ENCODE peak calls at places on chromosome 10, in five cellular contexts. A, I, G, P and U are unnamed samples.

GRCh38 chr10:4141471-4141870 is 356.5 kb upstream of the KLF6 start:
- DNase-seq in A (peak), I (peak), G (no peak), P (no peak), U (peak)

GRCh38 chr10:102602272-102603045 is 41.8 kb upstream of the TRIM8 start:
- DNase-seq in A (peak), I (no peak), G (no peak), P (no peak), U (no peak)

GRCh38 chr10:6504296-6504695 is 75.8 kb downstream of the PRKCQ start:
- DNase-seq in A (no peak), I (peak), G (no peak), P (no peak), U (no peak)

GRCh38 chr10:71351628-71352319 is 32.7 kb downstream of the SLC29A3 start:
- DNase-seq in A (no peak), I (no peak), G (no peak), P (peak), U (no peak)

GRCh38 chr10:117796394-117796793 is 250.3 kb downstream of the RAB11FIP2 start:
- DNase-seq in A (no peak), I (no peak), G (no peak), P (no peak), U (no peak)

GRCh38 chr10:30579554-30579953 is 50.0 kb downstream of the LYZL2 start:
- DNase-seq in A (no peak), I (no peak), G (no peak), P (no peak), U (no peak)

GRCh38 chr10:87817291-87817872 is 644 bp downstream of the ATAD1 start:
- DNase-seq in A (peak), I (no peak), G (no peak), P (no peak), U (no peak)

GRCh38 chr10:133411523-133412380 is 12.7 kb downstream of the SPRN start:
- DNase-seq in A (no peak), I (no peak), G (no peak), P (no peak), U (no peak)

GRCh38 chr10:18211862-18212261 is 71.6 kb downstream of the CACNB2 start:
- DNase-seq in A (no peak), I (no peak), G (no peak), P (no peak), U (no peak)

GRCh38 chr10:62082729-62083412 is 181.4 kb downstream of the ARID5B start:
- DNase-seq in A (peak), I (no peak), G (no peak), P (no peak), U (peak)

GRCh38 chr10:7260412-7260900 is 150.4 kb downstream of the SFMBT2 start:
- DNase-seq in A (peak), I (peak), G (no peak), P (no peak), U (peak)

GRCh38 chr10:119206603-119207366 is 586 bp upstream of the GRK5 start:
- DNase-seq in A (peak), I (peak), G (peak), P (no peak), U (peak)

GRCh38 chr10:30765022-30765610 is 135.6 kb upstream of the LYZL2 start:
- DNase-seq in A (no peak), I (no peak), G (no peak), P (no peak), U (no peak)

GRCh38 chr10:124579003-124579384 is 117.4 kb downstream of the LHPP start:
- DNase-seq in A (peak), I (no peak), G (no peak), P (no peak), U (no peak)

GRCh38 chr10:129758591-129759021 is 205.5 kb downstream of the EBF3 start:
- DNase-seq in A (no peak), I (no peak), G (no peak), P (no peak), U (no peak)

GRCh38 chr10:5975641-5976473 is 1.5 kb downstream of the IL15RA start:
- DNase-seq in A (peak), I (peak), G (no peak), P (no peak), U (no peak)

GRCh38 chr10:98404571-98405396 is 10.2 kb downstream of the PYROXD2 start:
- DNase-seq in A (peak), I (peak), G (no peak), P (no peak), U (no peak)

GRCh38 chr10:19816420-19817250 is at the start of gene PLXDC2:
- DNase-seq in A (peak), I (peak), G (peak), P (no peak), U (no peak)

GRCh38 chr10:117007080-117007479 is 2.1 kb upstream of the SHTN1 start:
- DNase-seq in A (peak), I (peak), G (no peak), P (no peak), U (peak)

GRCh38 chr10:96663794-96664193 is 56.5 kb downstream of the PIK3AP1 start:
- DNase-seq in A (no peak), I (no peak), G (no peak), P (no peak), U (no peak)

GRCh38 chr10:51876528-51876927 is 177.1 kb upstream of the CSTF2T start:
- DNase-seq in A (peak), I (no peak), G (no peak), P (no peak), U (no peak)

GRCh38 chr10:129096340-129096984 is 370.6 kb upstream of the MGMT start:
- DNase-seq in A (peak), I (peak), G (no peak), P (peak), U (no peak)

GRCh38 chr10:107826166-107826565 is 661.7 kb upstream of the SORCS1 start:
- DNase-seq in A (no peak), I (no peak), G (no peak), P (no peak), U (no peak)

GRCh38 chr10:119737827-119738226 is 12.0 kb downstream of the INPP5F start:
- DNase-seq in A (peak), I (peak), G (no peak), P (no peak), U (peak)

GRCh38 chr10:81065474-81065873 is 527.8 kb downstream of the SH2D4B start:
- DNase-seq in A (no peak), I (no peak), G (no peak), P (no peak), U (no peak)